ENCODE peak calls at places on chromosomes 6 and 20, in four cellular contexts. D is H1, Q is HepG2, B is GM12878. J is an unnamed sample. For H3K27me3, the result is how much of the 10 kb centered on the place peaks cover.

GRCh38 chr6:170174771-170175643 is 115.9 kb downstream of the DLL1 start:
- DNase-seq in Q (no peak), B (no peak), D (peak), J (no peak)

GRCh38 chr6:108118359-108118724 is 43.8 kb upstream of the OSTM1 start:
- DNase-seq in D (no peak), B (no peak), Q (no peak), J (no peak)

GRCh38 chr6:63899550-63899949 is 263.9 kb downstream of the PHF3 start:
- DNase-seq in D (no peak), Q (no peak), B (no peak), J (no peak)

GRCh38 chr20:41309817-41310216 is 7.7 kb downstream of the ZHX3 start:
- DNase-seq in D (no peak), B (no peak), Q (no peak), J (no peak)

GRCh38 chr20:18527836-18528235 is 20.1 kb downstream of the SEC23B start:
- DNase-seq in B (no peak), D (no peak), Q (no peak), J (no peak)

GRCh38 chr20:61387204-61387958 is 135.3 kb downstream of the CDH4 start:
- DNase-seq in B (no peak), D (peak), Q (no peak), J (no peak)

GRCh38 chr6:117976030-117976651 is 69.1 kb downstream of the SLC35F1 start:
- DNase-seq in Q (peak), B (no peak), D (no peak), J (peak)

GRCh38 chr6:4861564-4861963 is 85.4 kb downstream of the CDYL start:
- DNase-seq in Q (no peak), D (no peak), B (no peak), J (no peak)

GRCh38 chr20:2775139-2775538 is 25.3 kb downstream of the CPXM1 start:
- DNase-seq in B (no peak), D (no peak), Q (no peak), J (no peak)

GRCh38 chr20:16551601-16552419 is 21.4 kb downstream of the KIF16B start:
- DNase-seq in Q (no peak), B (no peak), D (no peak), J (no peak)

GRCh38 chr6:71468841-71469750 is 180.5 kb downstream of the OGFRL1 start:
- DNase-seq in D (no peak), Q (no peak), B (no peak), J (no peak)

GRCh38 chr20:46559685-46560440 is 9.4 kb upstream of the OCSTAMP start:
- DNase-seq in Q (peak), B (no peak), D (no peak), J (no peak)
- TF ChIP-seq SUZ12 in Q (no peak), B (no peak), D (no peak), J (no peak)

GRCh38 chr20:45100563-45101245 is at the start of gene KCNS1:
- DNase-seq in Q (peak), D (peak), B (no peak), J (peak)
- H3K27me3 ChIP-seq in Q (under half), D (under half), B (under half), J (half or more)

GRCh38 chr6:148857817-148858390 is 111.1 kb downstream of the UST start:
- DNase-seq in B (no peak), Q (no peak), D (no peak), J (no peak)
- TF ChIP-seq YY1 in B (no peak), Q (no peak), D (no peak), J (no peak)

GRCh38 chr6:1479601-1480236 is 90.3 kb downstream of the FOXF2 start:
- DNase-seq in B (no peak), D (no peak), Q (no peak), J (no peak)

GRCh38 chr6:1482381-1483166 is 93.2 kb downstream of the FOXF2 start:
- DNase-seq in Q (no peak), B (peak), D (no peak), J (no peak)

GRCh38 chr6:1481326-1481725 is 92.0 kb downstream of the FOXF2 start:
- DNase-seq in D (no peak), B (no peak), Q (no peak), J (no peak)

GRCh38 chr6:1477432-1478090 is 88.2 kb downstream of the FOXF2 start:
- DNase-seq in Q (no peak), D (no peak), B (no peak), J (no peak)

DNA sequence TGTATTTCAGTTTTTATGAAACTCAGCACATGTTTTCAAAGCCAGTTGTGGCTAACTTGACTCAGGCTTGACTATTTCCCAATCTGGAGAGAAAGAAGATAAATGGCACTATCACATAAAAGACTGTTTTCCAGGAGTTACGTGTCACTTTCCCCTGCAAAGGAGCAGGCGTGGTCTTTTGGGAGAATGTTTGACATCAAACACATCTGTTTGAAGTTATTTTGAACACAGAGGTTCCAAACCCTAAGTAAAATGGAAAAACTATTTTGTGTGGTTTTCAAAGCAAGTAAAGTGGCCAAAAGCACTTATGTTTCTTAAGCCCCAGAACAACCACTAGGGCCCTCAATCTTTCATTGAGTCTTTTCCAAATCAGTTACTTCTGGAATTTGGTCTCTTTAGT is 89.7 kb downstream of the FOXF2 start:
- DNase-seq in D (no peak), B (no peak), Q (no peak), J (no peak)
- TF ChIP-seq SUZ12 in D (no peak), B (no peak), Q (no peak), J (no peak)

DNA sequence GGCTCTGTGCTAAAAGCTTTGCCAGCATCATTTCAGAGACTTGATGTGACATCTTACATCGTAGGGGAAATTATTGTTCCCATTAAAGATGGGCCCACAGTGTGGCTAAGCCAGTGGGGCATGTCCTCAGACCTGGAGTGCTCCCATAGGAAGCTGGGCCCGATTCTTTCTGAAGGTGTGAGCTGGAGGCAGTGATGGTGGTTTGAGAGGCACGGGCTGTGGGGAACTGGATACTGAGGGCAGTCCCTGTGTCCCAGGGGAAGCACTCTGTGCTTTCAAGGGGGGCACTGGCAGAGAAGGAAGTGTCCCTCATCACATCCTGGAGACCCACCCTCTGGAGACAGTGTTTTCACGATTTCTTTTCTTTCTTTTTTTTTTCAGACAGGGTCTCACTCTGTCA is 8.6 kb upstream of the FAM110A start:
- DNase-seq in D (no peak), Q (no peak), B (no peak), J (no peak)
- H3K27me3 ChIP-seq in D (under half), Q (under half), B (under half), J (under half)

DNA sequence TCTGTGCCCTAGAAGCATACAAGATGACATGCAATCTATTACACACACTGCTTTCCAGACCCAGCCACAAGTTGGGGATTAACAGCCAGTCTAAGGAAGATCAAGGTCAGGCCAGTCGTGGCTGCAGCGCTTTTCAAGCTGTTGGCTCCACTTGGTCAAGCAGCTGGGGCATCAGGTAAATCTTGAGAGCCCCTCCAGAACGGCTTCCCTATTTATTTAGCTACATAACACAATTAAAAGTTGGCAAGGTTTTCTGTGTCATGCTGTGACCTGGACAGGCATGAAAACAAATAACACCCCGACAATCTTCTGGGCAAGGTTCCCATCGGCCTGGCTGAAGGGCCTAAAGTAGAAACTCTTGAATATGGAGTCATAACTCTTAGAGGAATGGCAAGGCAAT is 524.3 kb downstream of the PRKN start:
- DNase-seq in D (no peak), B (no peak), Q (no peak), J (no peak)
- TF ChIP-seq YY1 in D (no peak), B (no peak), Q (no peak), J (no peak)

DNA sequence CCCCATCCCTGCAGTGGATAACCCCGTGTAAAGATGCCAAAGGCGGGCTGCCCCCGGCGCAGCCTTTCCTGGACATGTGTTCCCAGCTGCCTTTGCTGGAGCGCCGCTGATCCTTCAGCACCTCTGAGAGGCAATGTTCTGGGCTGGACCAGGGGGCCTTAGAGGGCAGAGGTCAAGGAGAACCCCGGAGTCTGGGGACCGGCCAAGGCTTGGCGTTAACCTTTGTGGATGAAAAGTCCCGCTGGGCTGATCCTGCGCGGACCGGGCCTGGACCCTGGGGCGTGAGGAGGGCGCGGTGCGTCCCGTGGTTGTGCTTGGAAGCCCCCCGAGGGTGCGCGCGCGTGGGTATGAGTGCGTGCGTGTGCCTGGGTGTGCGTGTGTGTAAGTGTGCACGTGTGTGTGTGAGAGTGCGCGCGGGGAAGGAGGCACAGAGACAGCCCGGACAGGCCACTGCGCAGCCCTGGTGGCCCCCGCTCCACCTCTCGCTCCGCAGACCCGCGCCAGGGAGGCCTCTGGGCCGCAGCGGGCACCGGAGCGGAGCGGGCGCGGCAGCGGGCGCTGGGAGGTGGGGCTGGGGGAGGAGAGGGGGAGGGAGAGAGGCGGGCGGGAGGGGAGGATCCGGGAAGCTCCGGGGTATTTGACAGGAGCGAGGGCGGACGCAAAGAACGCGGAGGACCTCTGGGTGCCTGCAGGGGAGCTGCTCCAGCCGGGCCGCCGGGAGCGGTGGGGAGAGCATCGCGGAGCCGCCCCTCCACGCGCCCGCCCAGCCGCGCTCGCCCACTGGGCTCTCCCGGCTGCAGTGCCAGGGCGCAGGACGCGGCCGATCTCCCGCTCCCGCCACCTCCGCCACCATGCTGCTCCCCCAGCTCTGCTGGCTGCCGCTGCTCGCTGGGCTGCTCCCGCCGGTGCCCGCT is at the start of gene SMOC2:
- DNase-seq in B (no peak), D (peak), Q (no peak), J (no peak)
- TF ChIP-seq SUZ12 in B (no peak), D (no peak), Q (no peak), J (no peak)

DNA sequence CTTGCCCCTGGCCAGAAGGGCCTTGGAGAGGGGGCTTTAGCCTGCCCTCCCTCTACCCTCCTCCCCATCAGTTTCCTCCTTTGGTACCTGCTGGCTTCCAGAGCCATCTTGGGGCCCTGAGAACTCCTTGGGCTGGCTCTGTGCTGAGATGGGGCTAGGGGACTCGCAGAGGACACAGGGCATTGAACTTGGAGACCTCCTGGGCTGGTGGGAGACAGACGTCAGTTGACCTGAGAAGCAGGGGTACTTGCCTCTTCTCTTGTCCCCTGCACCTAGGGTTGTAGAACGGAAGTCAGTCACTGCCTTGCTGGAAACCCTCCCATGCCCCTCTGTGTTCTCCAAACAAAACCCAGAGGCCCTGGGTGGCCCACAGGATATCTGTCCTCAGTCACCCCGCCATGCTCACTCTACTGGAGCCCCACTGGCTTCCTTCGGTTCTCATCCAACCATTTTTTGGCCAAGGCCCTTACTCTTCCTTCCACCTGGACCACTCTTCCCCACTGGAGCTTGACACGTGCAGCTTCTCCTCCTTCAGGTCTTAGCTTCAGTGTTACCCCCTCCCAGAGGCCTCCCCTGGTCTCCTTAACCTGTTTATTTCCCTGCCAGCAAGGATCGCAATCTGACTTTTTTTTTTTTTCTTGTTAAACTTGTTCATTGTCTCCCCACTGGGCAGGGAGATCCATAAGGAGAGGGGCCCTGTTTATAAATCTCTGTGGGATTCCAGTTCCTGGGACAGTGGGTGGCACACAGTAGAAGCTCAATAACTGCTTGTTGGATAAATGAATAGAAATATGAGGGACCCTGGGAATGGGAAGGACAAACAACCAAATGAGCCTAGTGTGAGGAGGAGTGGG is 971 bp downstream of the RBCK1 start:
- DNase-seq in D (no peak), Q (no peak), B (no peak), J (no peak)
- H3K27me3 ChIP-seq in D (under half), Q (under half), B (under half), J (under half)

GRCh38 chr6:45613678-45614077 is 235.9 kb upstream of the SUPT3H start:
- DNase-seq in B (no peak), Q (no peak), D (peak), J (no peak)
- TF ChIP-seq YY1 in B (no peak), Q (no peak), D (no peak), J (no peak)